ENCODE peak calls at places on chromosomes 5 and 9, in four cellular contexts. K is H1, Y is H9, F is mesendoderm. V is an unnamed sample.

GRCh38 chr9:7009065-7009464 is 251.3 kb downstream of the KDM4C start:
- DNase-seq in K (no peak), Y (no peak), F (no peak), V (no peak)

GRCh38 chr5:122997294-122997693 is 39.2 kb downstream of the PPIC start:
- DNase-seq in K (no peak), Y (no peak), F (no peak), V (no peak)

GRCh38 chr5:9497347-9497746 is 48.5 kb downstream of the SEMA5A start:
- DNase-seq in K (no peak), Y (no peak), F (no peak), V (no peak)

GRCh38 chr5:59021837-59022514 is 439.1 kb downstream of the RAB3C start:
- DNase-seq in K (no peak), Y (no peak), F (no peak), V (no peak)

GRCh38 chr9:22169732-22170131 is 160.6 kb upstream of the CDKN2B start:
- DNase-seq in K (no peak), Y (no peak), F (no peak), V (no peak)

GRCh38 chr5:6686501-6686900 is 26.7 kb upstream of the TENT4A start:
- DNase-seq in K (no peak), Y (no peak), F (no peak), V (no peak)

GRCh38 chr9:100600511-100601079 is 22.7 kb downstream of the CAVIN4 start:
- DNase-seq in K (no peak), Y (no peak), F (no peak), V (no peak)

GRCh38 chr5:33170414-33170813 is 270.4 kb upstream of the TARS1 start:
- DNase-seq in K (no peak), Y (no peak), F (peak; percentile 21), V (no peak)

GRCh38 chr5:151222054-151222768 is 1.7 kb downstream of the CCDC69 start:
- DNase-seq in K (no peak), Y (no peak), F (no peak), V (no peak)

GRCh38 chr9:70868661-70869652 is 252.5 kb downstream of the TRPM3 start:
- DNase-seq in K (no peak), Y (no peak), F (no peak), V (no peak)

GRCh38 chr9:130770679-130771442 is 64.2 kb upstream of the ABL1 start:
- DNase-seq in K (no peak), Y (no peak), F (peak; percentile 75), V (peak; percentile 82)

GRCh38 chr5:4879693-4880303 is 260.3 kb upstream of the ADAMTS16 start:
- DNase-seq in K (peak; percentile 97), Y (peak; percentile 81), F (peak; percentile 80), V (peak; percentile 47)

GRCh38 chr5:80541392-80541791 is 28.7 kb downstream of the ANKRD34B start:
- DNase-seq in K (no peak), Y (no peak), F (no peak), V (no peak)

GRCh38 chr5:72314571-72315172 is 5.4 kb downstream of the MRPS27 start:
- DNase-seq in K (no peak), Y (no peak), F (no peak), V (peak; percentile 82)

GRCh38 chr9:88583901-88584596 is 49.1 kb downstream of the NXNL2 start:
- DNase-seq in K (no peak), Y (no peak), F (no peak), V (peak; percentile 85)

GRCh38 chr5:126656397-126657007 is 55.8 kb downstream of the PHAX start:
- DNase-seq in K (no peak), Y (no peak), F (peak; percentile 64), V (peak; percentile 57)

GRCh38 chr9:17081814-17082213 is 53.0 kb upstream of the CNTLN start:
- DNase-seq in K (no peak), Y (no peak), F (no peak), V (peak; percentile 10)

GRCh38 chr9:17075758-17076485 is 58.9 kb upstream of the CNTLN start:
- DNase-seq in K (no peak), Y (no peak), F (peak; percentile 34), V (no peak)

GRCh38 chr9:17082343-17082742 is 52.5 kb upstream of the CNTLN start:
- DNase-seq in K (peak; percentile 55), Y (peak; percentile 65), F (peak; percentile 91), V (peak; percentile 60)

DNA sequence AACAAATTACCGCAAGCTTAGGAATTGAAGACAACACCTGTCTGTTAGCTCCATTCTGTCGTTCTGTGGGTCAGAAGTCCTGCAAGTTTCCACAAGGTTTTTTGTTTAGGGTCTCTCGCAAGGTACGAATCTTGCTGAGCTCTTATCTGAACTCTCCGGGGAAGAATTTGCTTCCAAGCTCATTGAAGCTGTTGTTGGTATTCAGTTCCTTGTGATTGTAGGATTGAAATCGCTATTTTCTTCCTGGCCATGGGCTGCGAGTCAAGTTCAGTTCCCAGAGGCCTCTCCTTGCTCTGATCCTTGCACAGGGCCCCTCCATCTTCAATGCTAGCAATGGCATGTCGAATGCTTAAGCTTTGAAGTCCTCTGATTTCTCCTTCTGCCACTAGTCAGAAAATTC is 53.5 kb upstream of the CNTLN start:
- DNase-seq in K (no peak), Y (no peak), F (peak; percentile 82), V (no peak)
- H4K5ac ChIP-seq in K (no peak overlapping the region), Y (no peak overlapping the region), F (no peak overlapping the region), V (no peak overlapping the region)

GRCh38 chr5:1844708-1845436 is 37.9 kb downstream of the IRX4 start:
- DNase-seq in K (no peak), Y (no peak), F (no peak), V (no peak)
- H4K5ac ChIP-seq in K (no peak overlapping the region), Y (no peak overlapping the region), F (no peak overlapping the region), V (no peak overlapping the region)

GRCh38 chr5:175840050-175840841 is 31.1 kb upstream of the CPLX2 start:
- DNase-seq in K (no peak), Y (no peak), F (peak; percentile 42), V (peak; percentile 30)
- H4K5ac ChIP-seq in K (no peak overlapping the region), Y (no peak overlapping the region), F (no peak overlapping the region), V (no peak overlapping the region)

DNA sequence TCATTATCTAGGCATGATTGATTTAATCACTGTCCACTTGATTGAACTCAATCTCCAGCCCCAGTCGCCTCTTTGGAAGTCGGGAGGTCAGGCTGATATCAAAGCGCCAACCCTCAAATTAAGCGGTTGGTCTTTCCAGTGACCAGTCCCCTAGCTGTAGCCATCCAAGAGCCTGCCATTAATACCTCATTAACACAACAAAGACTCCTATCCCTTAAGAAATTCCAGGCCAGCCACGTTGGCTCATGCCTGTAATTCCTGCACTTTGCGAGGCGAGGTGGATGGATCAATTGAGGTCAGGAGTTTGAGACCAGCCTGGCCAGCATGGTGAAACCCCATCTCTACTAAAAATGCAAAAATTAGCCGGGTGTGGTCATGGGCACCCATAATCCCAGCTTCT is 27.4 kb upstream of the GCNT1 start:
- DNase-seq in K (no peak), Y (peak; percentile 61), F (peak; percentile 84), V (no peak)
- H4K5ac ChIP-seq in K (peak overlapping the region; percentile 10), Y (no peak overlapping the region), F (no peak overlapping the region), V (no peak overlapping the region)

GRCh38 chr5:78647411-78647818 is 1.2 kb downstream of the LHFPL2 start:
- DNase-seq in K (no peak), Y (peak; percentile 34), F (peak; percentile 59), V (peak; percentile 47)
- H4K5ac ChIP-seq in K (peak overlapping the region; percentile 62), Y (no peak overlapping the region), F (no peak overlapping the region), V (peak overlapping the region; percentile 37)

GRCh38 chr5:107535849-107536248 is 134.9 kb downstream of the EFNA5 start:
- DNase-seq in K (no peak), Y (no peak), F (no peak), V (no peak)
- H4K5ac ChIP-seq in K (no peak overlapping the region), Y (no peak overlapping the region), F (no peak overlapping the region), V (no peak overlapping the region)

GRCh38 chr9:8492679-8493078 is 693.1 kb upstream of the DMAC1 start:
- DNase-seq in K (no peak), Y (no peak), F (no peak), V (no peak)
- H4K5ac ChIP-seq in K (no peak overlapping the region), Y (no peak overlapping the region), F (no peak overlapping the region), V (no peak overlapping the region)

DNA sequence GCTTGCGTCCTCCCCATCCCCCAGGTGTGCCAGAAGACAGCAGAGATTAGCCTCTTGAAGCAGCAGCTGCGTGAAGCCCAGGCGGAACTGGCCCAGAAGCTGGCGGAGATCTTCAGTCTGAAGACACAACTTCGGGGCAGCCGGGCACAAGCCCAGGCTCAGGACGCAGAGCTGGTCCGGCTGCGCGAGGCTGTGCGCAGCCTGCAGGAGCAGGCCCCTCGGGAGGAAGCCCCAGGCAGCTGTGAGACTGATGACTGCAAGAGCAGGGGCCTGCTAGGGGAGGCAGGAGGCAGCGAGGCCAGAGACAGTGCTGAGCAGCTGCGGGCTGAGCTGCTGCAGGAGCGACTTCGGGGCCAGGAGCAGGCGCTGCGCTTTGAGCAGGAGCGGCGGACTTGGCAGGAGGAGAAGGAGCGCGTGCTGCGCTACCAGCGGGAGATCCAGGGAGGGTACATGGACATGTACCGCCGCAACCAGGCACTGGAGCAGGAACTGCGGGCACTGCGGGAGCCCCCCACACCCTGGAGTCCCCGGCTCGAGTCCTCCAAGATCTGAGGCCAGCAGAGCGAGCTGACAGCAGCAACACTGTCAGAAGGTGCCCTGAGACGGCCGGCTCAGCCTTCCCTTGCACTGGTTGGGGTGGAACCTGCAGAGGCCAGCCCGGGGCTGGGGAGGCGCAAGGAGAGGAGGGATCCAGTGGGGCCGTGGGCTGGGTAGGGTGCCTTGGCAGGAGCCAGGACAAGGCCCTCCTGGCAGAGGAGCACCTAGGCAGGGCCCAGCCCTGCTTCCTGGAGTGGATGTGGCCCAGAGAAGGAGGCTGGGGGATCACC is 8.3 kb downstream of the N4BP3 start:
- DNase-seq in K (no peak), Y (no peak), F (no peak), V (no peak)
- H4K5ac ChIP-seq in K (no peak overlapping the region), Y (no peak overlapping the region), F (no peak overlapping the region), V (peak overlapping the region; percentile 57)

GRCh38 chr9:98789765-98790600 is 6.4 kb downstream of the ANKS6 start:
- DNase-seq in K (no peak), Y (no peak), F (no peak), V (no peak)

GRCh38 chr9:98784855-98785254 is 11.5 kb downstream of the ANKS6 start:
- DNase-seq in K (no peak), Y (no peak), F (no peak), V (no peak)

GRCh38 chr9:98787766-98788335 is 8.5 kb downstream of the ANKS6 start:
- DNase-seq in K (peak; percentile 22), Y (no peak), F (no peak), V (no peak)

GRCh38 chr9:98785333-98785933 is 10.9 kb downstream of the ANKS6 start:
- DNase-seq in K (peak; percentile 35), Y (peak; percentile 7), F (no peak), V (no peak)

GRCh38 chr9:98786750-98787510 is 9.4 kb downstream of the ANKS6 start:
- DNase-seq in K (peak; percentile 24), Y (no peak), F (no peak), V (no peak)
- H4K5ac ChIP-seq in K (no peak overlapping the region), Y (no peak overlapping the region), F (no peak overlapping the region), V (no peak overlapping the region)

GRCh38 chr5:149931992-149932436 is 12.6 kb downstream of the PDE6A start:
- DNase-seq in K (no peak), Y (no peak), F (no peak), V (no peak)
- H4K5ac ChIP-seq in K (no peak overlapping the region), Y (no peak overlapping the region), F (no peak overlapping the region), V (no peak overlapping the region)